ENCODE peak calls at places on chromosomes 7 and 10, in six cellular contexts. One of them, this sample, is unnamed.

GRCh38 chr7:30908681-30909080 is 3.0 kb upstream of the AQP1 start:
- DNase-seq in sigmoid colon: no peak
- DNase-seq in upper lobe of right lung: no peak
- DNase-seq in CD4-positive, alpha-beta T cell: no peak
- DNase-seq in GM12878: no peak
- DNase-seq in AG04450: no peak
- DNase-seq in this sample: no peak

GRCh38 chr7:8064828-8065227 is 96.2 kb downstream of the GLCCI1 start:
- DNase-seq in upper lobe of right lung: no peak
- DNase-seq in GM12878: no peak
- DNase-seq in AG04450: no peak
- DNase-seq in CD4-positive, alpha-beta T cell: no peak
- DNase-seq in sigmoid colon: no peak
- DNase-seq in this sample: no peak

GRCh38 chr7:1593091-1593866 is 23.4 kb upstream of the PSMG3 start:
- DNase-seq in GM12878: no peak
- DNase-seq in AG04450: no peak
- DNase-seq in sigmoid colon: no peak
- DNase-seq in upper lobe of right lung: no peak
- DNase-seq in CD4-positive, alpha-beta T cell: no peak
- DNase-seq in this sample: no peak

GRCh38 chr7:2864999-2865670 is 21.0 kb upstream of the GNA12 start:
- DNase-seq in upper lobe of right lung: no peak
- DNase-seq in sigmoid colon: peak
- DNase-seq in CD4-positive, alpha-beta T cell: peak
- DNase-seq in AG04450: peak
- DNase-seq in GM12878: no peak
- DNase-seq in this sample: no peak

GRCh38 chr7:17598846-17599245 is 300.4 kb downstream of the AHR start:
- DNase-seq in AG04450: no peak
- DNase-seq in CD4-positive, alpha-beta T cell: no peak
- DNase-seq in upper lobe of right lung: no peak
- DNase-seq in GM12878: no peak
- DNase-seq in sigmoid colon: no peak
- DNase-seq in this sample: no peak

GRCh38 chr10:126956712-126957108 is 51.5 kb downstream of the DOCK1 start:
- DNase-seq in sigmoid colon: no peak
- DNase-seq in CD4-positive, alpha-beta T cell: no peak
- DNase-seq in GM12878: no peak
- DNase-seq in upper lobe of right lung: no peak
- DNase-seq in AG04450: no peak
- DNase-seq in this sample: no peak

GRCh38 chr10:101939273-101939635 is 95.7 kb upstream of the KCNIP2 start:
- DNase-seq in GM12878: no peak
- DNase-seq in AG04450: peak
- DNase-seq in CD4-positive, alpha-beta T cell: no peak
- DNase-seq in upper lobe of right lung: no peak
- DNase-seq in sigmoid colon: no peak
- DNase-seq in this sample: no peak

GRCh38 chr10:10796774-10797415 is 220.8 kb upstream of the CELF2 start:
- DNase-seq in AG04450: no peak
- DNase-seq in CD4-positive, alpha-beta T cell: no peak
- DNase-seq in sigmoid colon: no peak
- DNase-seq in GM12878: no peak
- DNase-seq in upper lobe of right lung: no peak
- DNase-seq in this sample: no peak

GRCh38 chr7:37410305-37411209 is 38.1 kb downstream of the ELMO1 start:
- DNase-seq in AG04450: no peak
- DNase-seq in upper lobe of right lung: no peak
- DNase-seq in CD4-positive, alpha-beta T cell: no peak
- DNase-seq in GM12878: no peak
- DNase-seq in sigmoid colon: no peak
- DNase-seq in this sample: no peak

GRCh38 chr7:151676759-151677158 is 157.1 kb upstream of the RHEB start:
- DNase-seq in upper lobe of right lung: no peak
- DNase-seq in GM12878: no peak
- DNase-seq in sigmoid colon: no peak
- DNase-seq in AG04450: no peak
- DNase-seq in CD4-positive, alpha-beta T cell: no peak
- DNase-seq in this sample: no peak

GRCh38 chr7:111678281-111678680 is 116.0 kb upstream of the IMMP2L start:
- DNase-seq in upper lobe of right lung: no peak
- DNase-seq in GM12878: no peak
- DNase-seq in CD4-positive, alpha-beta T cell: no peak
- DNase-seq in sigmoid colon: no peak
- DNase-seq in AG04450: no peak
- DNase-seq in this sample: no peak

GRCh38 chr10:110420401-110421193 is 77.1 kb upstream of the DUSP5 start:
- DNase-seq in sigmoid colon: no peak
- DNase-seq in AG04450: no peak
- DNase-seq in GM12878: no peak
- DNase-seq in upper lobe of right lung: no peak
- DNase-seq in CD4-positive, alpha-beta T cell: no peak
- DNase-seq in this sample: no peak

GRCh38 chr7:45149606-45150005 is 8.0 kb upstream of the RAMP3 start:
- DNase-seq in sigmoid colon: peak
- DNase-seq in upper lobe of right lung: peak
- DNase-seq in CD4-positive, alpha-beta T cell: no peak
- DNase-seq in GM12878: no peak
- DNase-seq in AG04450: no peak
- DNase-seq in this sample: no peak

GRCh38 chr7:51288896-51289607 is 27.6 kb downstream of the COBL start:
- DNase-seq in GM12878: no peak
- DNase-seq in CD4-positive, alpha-beta T cell: no peak
- DNase-seq in upper lobe of right lung: no peak
- DNase-seq in AG04450: no peak
- DNase-seq in sigmoid colon: no peak
- DNase-seq in this sample: peak

GRCh38 chr10:74047304-74047703 is 49.4 kb downstream of the VCL start:
- DNase-seq in upper lobe of right lung: no peak
- DNase-seq in CD4-positive, alpha-beta T cell: no peak
- DNase-seq in GM12878: no peak
- DNase-seq in AG04450: peak
- DNase-seq in sigmoid colon: no peak
- DNase-seq in this sample: no peak

GRCh38 chr7:33743594-33743993 is 161.7 kb upstream of the BMPER start:
- DNase-seq in CD4-positive, alpha-beta T cell: no peak
- DNase-seq in AG04450: peak
- DNase-seq in GM12878: no peak
- DNase-seq in sigmoid colon: no peak
- DNase-seq in upper lobe of right lung: no peak
- DNase-seq in this sample: no peak

GRCh38 chr10:23417254-23417653 is 21.6 kb upstream of the OTUD1 start:
- DNase-seq in upper lobe of right lung: no peak
- DNase-seq in AG04450: no peak
- DNase-seq in sigmoid colon: no peak
- DNase-seq in GM12878: no peak
- DNase-seq in CD4-positive, alpha-beta T cell: no peak
- DNase-seq in this sample: no peak

GRCh38 chr10:104707602-104708160 is 66.6 kb downstream of the SORCS3 start:
- DNase-seq in GM12878: no peak
- DNase-seq in sigmoid colon: no peak
- DNase-seq in CD4-positive, alpha-beta T cell: no peak
- DNase-seq in AG04450: no peak
- DNase-seq in upper lobe of right lung: no peak
- DNase-seq in this sample: no peak

GRCh38 chr7:55493416-55493815 is 78.9 kb downstream of the VOPP1 start:
- DNase-seq in sigmoid colon: no peak
- DNase-seq in CD4-positive, alpha-beta T cell: no peak
- DNase-seq in GM12878: no peak
- DNase-seq in upper lobe of right lung: no peak
- DNase-seq in AG04450: no peak
- DNase-seq in this sample: no peak

GRCh38 chr10:63561421-63561820 is 40.2 kb downstream of the REEP3 start:
- DNase-seq in GM12878: no peak
- DNase-seq in AG04450: no peak
- DNase-seq in sigmoid colon: no peak
- DNase-seq in upper lobe of right lung: no peak
- DNase-seq in CD4-positive, alpha-beta T cell: no peak
- DNase-seq in this sample: no peak

GRCh38 chr7:66403562-66403961 is 198.4 kb downstream of the TPST1 start:
- DNase-seq in sigmoid colon: no peak
- DNase-seq in upper lobe of right lung: no peak
- DNase-seq in AG04450: no peak
- DNase-seq in CD4-positive, alpha-beta T cell: no peak
- DNase-seq in GM12878: no peak
- DNase-seq in this sample: no peak

GRCh38 chr10:113680172-113681111 is 730 bp downstream of the CASP7 start:
- DNase-seq in sigmoid colon: peak
- DNase-seq in AG04450: peak
- DNase-seq in upper lobe of right lung: peak
- DNase-seq in CD4-positive, alpha-beta T cell: no peak
- DNase-seq in GM12878: peak
- DNase-seq in this sample: no peak

GRCh38 chr7:38542156-38542555 is 89.0 kb downstream of the AMPH start:
- DNase-seq in GM12878: no peak
- DNase-seq in upper lobe of right lung: no peak
- DNase-seq in CD4-positive, alpha-beta T cell: no peak
- DNase-seq in sigmoid colon: no peak
- DNase-seq in AG04450: peak
- DNase-seq in this sample: no peak

GRCh38 chr7:82598958-82599357 is 155.4 kb upstream of the CACNA2D1 start:
- DNase-seq in CD4-positive, alpha-beta T cell: no peak
- DNase-seq in sigmoid colon: no peak
- DNase-seq in AG04450: peak
- DNase-seq in GM12878: no peak
- DNase-seq in upper lobe of right lung: no peak
- DNase-seq in this sample: no peak

GRCh38 chr7:64880322-64881297 is 22.5 kb upstream of the ZNF273 start:
- DNase-seq in upper lobe of right lung: no peak
- DNase-seq in sigmoid colon: peak
- DNase-seq in AG04450: no peak
- DNase-seq in GM12878: no peak
- DNase-seq in CD4-positive, alpha-beta T cell: no peak
- DNase-seq in this sample: peak

GRCh38 chr7:64879097-64879730 is 23.9 kb upstream of the ZNF273 start:
- DNase-seq in AG04450: no peak
- DNase-seq in sigmoid colon: peak
- DNase-seq in CD4-positive, alpha-beta T cell: no peak
- DNase-seq in upper lobe of right lung: no peak
- DNase-seq in GM12878: no peak
- DNase-seq in this sample: peak

GRCh38 chr7:64877714-64878610 is 25.1 kb upstream of the ZNF273 start:
- DNase-seq in upper lobe of right lung: no peak
- DNase-seq in CD4-positive, alpha-beta T cell: no peak
- DNase-seq in AG04450: no peak
- DNase-seq in GM12878: no peak
- DNase-seq in sigmoid colon: peak
- DNase-seq in this sample: peak

GRCh38 chr7:64878684-64879083 is 24.4 kb upstream of the ZNF273 start:
- DNase-seq in GM12878: no peak
- DNase-seq in upper lobe of right lung: no peak
- DNase-seq in sigmoid colon: no peak
- DNase-seq in CD4-positive, alpha-beta T cell: no peak
- DNase-seq in AG04450: no peak
- DNase-seq in this sample: peak

DNA sequence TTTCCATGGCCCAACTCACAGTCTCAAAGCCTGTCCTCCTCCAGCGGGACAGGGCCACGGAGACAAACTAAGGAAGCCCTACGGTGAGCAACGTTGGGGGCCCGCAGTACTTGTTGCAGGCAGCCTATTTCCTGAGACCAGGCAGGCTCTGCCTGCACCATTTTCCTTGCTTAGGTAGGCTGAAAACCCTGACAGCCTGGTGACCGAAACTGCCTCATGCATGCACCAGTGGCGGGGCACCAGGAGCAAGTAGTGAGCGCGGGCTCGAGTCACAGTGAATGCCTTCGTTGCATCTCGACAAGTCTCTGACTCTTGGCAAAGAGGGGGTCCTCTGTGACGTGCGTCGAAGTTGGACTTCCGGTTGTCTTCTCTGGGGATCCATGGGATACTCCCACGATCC is 23.3 kb upstream of the ZNF273 start:
- DNase-seq in GM12878: no peak
- DNase-seq in CD4-positive, alpha-beta T cell: no peak
- DNase-seq in AG04450: no peak
- DNase-seq in upper lobe of right lung: no peak
- DNase-seq in sigmoid colon: peak
- DNase-seq in this sample: peak
- TF ChIP-seq CTCF in GM12878: no peak
- TF ChIP-seq CTCF in CD4-positive, alpha-beta T cell: no peak
- TF ChIP-seq CTCF in AG04450: no peak
- TF ChIP-seq CTCF in upper lobe of right lung: no peak
- TF ChIP-seq CTCF in sigmoid colon: no peak
- TF ChIP-seq CTCF in this sample: no peak

DNA sequence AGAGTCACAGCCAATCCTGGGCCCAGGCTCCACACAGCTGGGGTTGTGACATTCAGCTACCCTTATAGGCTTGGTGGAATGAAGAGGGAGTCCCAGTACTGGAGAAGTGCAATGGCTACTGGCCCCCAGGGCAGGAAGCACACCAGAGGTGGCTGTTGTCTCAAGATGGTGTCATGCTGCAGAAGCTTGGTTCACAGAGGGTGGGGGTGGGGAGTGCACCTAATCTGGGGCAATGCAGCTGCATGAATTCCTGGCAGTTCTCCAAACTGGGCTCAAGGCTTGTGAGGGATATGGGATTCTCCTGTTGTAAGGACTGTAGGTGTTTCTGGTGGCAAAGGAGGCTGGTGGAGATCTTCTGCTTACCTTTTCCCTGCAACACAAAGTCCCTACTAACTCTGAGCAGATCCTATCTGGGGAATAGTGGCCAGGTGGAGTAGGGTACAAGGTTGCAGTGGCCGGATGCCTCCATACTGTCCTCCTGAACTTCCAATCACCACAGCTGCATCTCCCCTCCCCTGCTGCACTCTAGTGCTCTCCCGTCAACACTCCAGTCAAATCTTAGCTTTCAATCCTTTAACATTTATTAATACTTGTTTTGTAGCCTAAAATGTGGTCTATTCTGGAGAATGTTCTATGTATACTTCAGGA is 27.4 kb upstream of the PLA2G12B start:
- DNase-seq in sigmoid colon: no peak
- DNase-seq in upper lobe of right lung: no peak
- DNase-seq in CD4-positive, alpha-beta T cell: no peak
- DNase-seq in AG04450: no peak
- DNase-seq in GM12878: no peak
- DNase-seq in this sample: no peak
- H3K27ac ChIP-seq in sigmoid colon: no peak
- H3K27ac ChIP-seq in upper lobe of right lung: no peak
- H3K27ac ChIP-seq in CD4-positive, alpha-beta T cell: no peak
- H3K27ac ChIP-seq in AG04450: no peak
- H3K27ac ChIP-seq in GM12878: no peak
- H3K27ac ChIP-seq in this sample: no peak

GRCh38 chr10:86068532-86069337 is 297.9 kb downstream of the GRID1 start:
- DNase-seq in upper lobe of right lung: peak
- DNase-seq in sigmoid colon: peak
- DNase-seq in CD4-positive, alpha-beta T cell: no peak
- DNase-seq in AG04450: no peak
- DNase-seq in GM12878: no peak
- DNase-seq in this sample: peak
- TF ChIP-seq CTCF in upper lobe of right lung: no peak
- TF ChIP-seq CTCF in sigmoid colon: no peak
- TF ChIP-seq CTCF in CD4-positive, alpha-beta T cell: no peak
- TF ChIP-seq CTCF in AG04450: no peak
- TF ChIP-seq CTCF in GM12878: no peak
- TF ChIP-seq CTCF in this sample: no peak

DNA sequence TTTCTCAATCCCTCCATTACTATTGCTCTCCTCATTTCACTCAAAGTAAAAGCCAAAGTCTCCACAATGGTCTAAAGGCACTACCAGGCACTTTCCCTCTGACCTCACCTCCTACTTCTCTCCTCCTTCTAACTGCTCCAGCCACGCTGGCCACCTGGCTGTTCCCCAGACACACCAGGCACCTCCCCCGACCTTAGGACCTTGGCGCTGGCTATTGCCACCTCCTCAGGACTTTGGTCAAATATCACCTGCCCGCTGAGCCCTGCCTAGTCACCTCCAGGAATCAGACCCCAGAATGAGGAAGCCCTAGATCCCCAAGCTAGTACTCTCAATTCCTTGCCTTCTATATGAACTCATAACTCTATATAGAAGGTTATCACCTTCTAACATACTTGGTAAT is 66.2 kb upstream of the STEAP1B start:
- DNase-seq in GM12878: no peak
- DNase-seq in sigmoid colon: no peak
- DNase-seq in CD4-positive, alpha-beta T cell: no peak
- DNase-seq in AG04450: no peak
- DNase-seq in upper lobe of right lung: no peak
- DNase-seq in this sample: no peak
- H3K27ac ChIP-seq in GM12878: no peak
- H3K27ac ChIP-seq in sigmoid colon: no peak
- H3K27ac ChIP-seq in CD4-positive, alpha-beta T cell: no peak
- H3K27ac ChIP-seq in AG04450: no peak
- H3K27ac ChIP-seq in upper lobe of right lung: no peak
- H3K27ac ChIP-seq in this sample: no peak